ENCODE peak calls at places on chromosomes 3 and 15, in eight cellular contexts. C is Calu3, I is H9, G is BE2C, H is HFFc6, Z is heart left ventricle, P is choroid plexus epithelial cell, O is colonic mucosa. D is an unnamed sample.

GRCh38 chr15:68303560-68304436 is 26.3 kb downstream of the FEM1B start:
- DNase-seq in H (no peak), Z (no peak), G (no peak), O (peak), C (no peak), P (no peak), I (peak), D (no peak)

GRCh38 chr15:74129411-74130088 is 836 bp upstream of the ISLR2 start:
- DNase-seq in Z (no peak), O (no peak), I (peak), G (no peak), H (no peak), C (no peak), P (no peak), D (no peak)

GRCh38 chr15:40111888-40112287 is 3.2 kb upstream of the BMF start:
- DNase-seq in I (no peak), P (no peak), G (no peak), Z (no peak), H (no peak), C (no peak), O (no peak), D (no peak)

GRCh38 chr3:79392479-79392878 is 375.3 kb downstream of the ROBO1 start:
- DNase-seq in P (peak), G (no peak), C (no peak), I (no peak), H (no peak), O (no peak), Z (no peak), D (no peak)

GRCh38 chr3:147846854-147847453 is 437.8 kb downstream of the ZIC1 start:
- DNase-seq in G (no peak), C (no peak), O (no peak), H (no peak), P (no peak), Z (no peak), I (no peak), D (no peak)

GRCh38 chr3:118817748-118818165 is 216.9 kb downstream of the IGSF11 start:
- DNase-seq in G (peak), P (peak), H (peak), I (peak), C (peak), O (peak), Z (no peak), D (no peak)

GRCh38 chr3:30915782-30916181 is 21.3 kb upstream of the GADL1 start:
- DNase-seq in C (no peak), G (no peak), H (no peak), P (no peak), Z (no peak), O (no peak), I (no peak), D (no peak)

GRCh38 chr3:170712336-170712735 is 126.5 kb upstream of the SLC7A14 start:
- DNase-seq in I (no peak), O (no peak), H (no peak), C (no peak), Z (no peak), P (no peak), G (no peak), D (no peak)

GRCh38 chr3:100041328-100041749 is 73.0 kb downstream of the FILIP1L start:
- DNase-seq in P (peak), O (no peak), I (no peak), H (peak), G (no peak), C (no peak), Z (no peak), D (no peak)

GRCh38 chr3:141020139-141020940 is 30.8 kb upstream of the SPSB4 start:
- DNase-seq in O (no peak), P (peak), H (no peak), C (no peak), Z (no peak), G (no peak), I (no peak), D (no peak)

GRCh38 chr3:48219543-48219942 is 3.8 kb upstream of the CAMP start:
- DNase-seq in C (no peak), O (no peak), I (no peak), G (no peak), Z (peak), H (peak), P (no peak), D (no peak)

GRCh38 chr15:58952751-58953150 is 19.3 kb upstream of the SLTM start:
- DNase-seq in C (no peak), G (no peak), H (peak), I (no peak), O (no peak), P (peak), Z (no peak), D (no peak)

GRCh38 chr3:187066228-187066995 is 72.9 kb downstream of the RPL39L start:
- DNase-seq in P (peak), Z (peak), O (no peak), I (peak), H (peak), G (peak), C (peak), D (no peak)

GRCh38 chr3:115272036-115272824 is 125.1 kb upstream of the ZBTB20 start:
- DNase-seq in H (peak), O (no peak), I (no peak), C (no peak), P (peak), G (peak), Z (no peak), D (no peak)

GRCh38 chr3:53269888-53270880 is 14.4 kb upstream of the TKT start:
- DNase-seq in H (peak), I (peak), C (peak), O (peak), G (peak), Z (peak), P (peak), D (no peak)

GRCh38 chr3:99396651-99397050 is 241.7 kb upstream of the COL8A1 start:
- DNase-seq in C (no peak), H (peak), G (no peak), I (no peak), Z (no peak), P (no peak), O (no peak), D (no peak)

GRCh38 chr3:151599103-151599672 is 134.5 kb upstream of the AADACL2 start:
- DNase-seq in Z (no peak), I (peak), P (no peak), H (no peak), C (no peak), O (no peak), G (no peak), D (no peak)

GRCh38 chr3:126959144-126959920 is 23.6 kb upstream of the PLXNA1 start:
- DNase-seq in H (no peak), I (no peak), P (no peak), G (no peak), Z (peak), O (no peak), C (no peak), D (no peak)

GRCh38 chr3:132448211-132448961 is 31.1 kb downstream of the DNAJC13 start:
- DNase-seq in O (peak), G (no peak), H (peak), P (peak), Z (peak), C (no peak), I (no peak), D (peak)

GRCh38 chr3:177441813-177442646 is 244.7 kb upstream of the TBL1XR1 start:
- DNase-seq in Z (no peak), C (no peak), I (no peak), P (no peak), G (no peak), O (no peak), H (no peak), D (no peak)

GRCh38 chr3:33115024-33115768 is 1.4 kb downstream of the CRTAP start:
- DNase-seq in P (peak), C (no peak), I (no peak), H (peak), G (no peak), Z (peak), O (peak), D (peak)

GRCh38 chr3:18030371-18030870 is 288.0 kb upstream of the TBC1D5 start:
- DNase-seq in I (no peak), O (no peak), C (no peak), Z (no peak), H (no peak), G (no peak), P (no peak), D (no peak)

GRCh38 chr3:52294320-52295150 is 6.9 kb downstream of the GLYCTK start:
- DNase-seq in Z (no peak), I (no peak), O (no peak), P (no peak), C (no peak), G (no peak), H (no peak), D (no peak)

GRCh38 chr15:42591238-42591936 is 16.0 kb downstream of the STARD9 start:
- DNase-seq in G (no peak), P (peak), I (no peak), C (no peak), O (peak), H (peak), Z (no peak), D (no peak)

GRCh38 chr3:62919784-62920183 is 44.6 kb upstream of the CADPS start:
- DNase-seq in Z (no peak), I (no peak), P (no peak), G (no peak), H (no peak), C (no peak), O (no peak), D (no peak)

GRCh38 chr15:90860942-90861675 is 7.3 kb upstream of the FURIN start:
- DNase-seq in O (peak), G (no peak), Z (no peak), I (no peak), C (no peak), H (no peak), P (no peak), D (no peak)

GRCh38 chr3:66261318-66261717 is 40.5 kb downstream of the SLC25A26 start:
- DNase-seq in Z (no peak), G (no peak), O (no peak), H (no peak), I (no peak), P (peak), C (no peak), D (no peak)

GRCh38 chr15:75785771-75786563 is 57.3 kb upstream of the UBE2Q2 start:
- DNase-seq in H (peak), O (peak), I (peak), P (peak), Z (no peak), C (no peak), G (peak), D (no peak)

GRCh38 chr3:10310578-10310977 is 10.3 kb downstream of the SEC13 start:
- DNase-seq in O (no peak), H (peak), I (no peak), C (no peak), P (no peak), G (no peak), Z (no peak), D (no peak)

GRCh38 chr3:52498134-52499054 is 3.3 kb downstream of the STAB1 start:
- DNase-seq in I (no peak), H (no peak), G (no peak), P (peak), O (peak), Z (peak), C (no peak), D (no peak)

GRCh38 chr15:101035611-101036010 is 116.5 kb downstream of the LRRK1 start:
- DNase-seq in Z (no peak), C (no peak), P (no peak), H (no peak), G (no peak), I (no peak), O (no peak), D (no peak)

GRCh38 chr3:59820352-59820934 is 770.6 kb upstream of the CFAP20DC start:
- DNase-seq in O (no peak), C (no peak), I (no peak), P (peak), Z (no peak), H (peak), G (no peak), D (no peak)

GRCh38 chr15:70470556-70471191 is 292.7 kb downstream of the UACA start:
- DNase-seq in G (no peak), I (no peak), Z (no peak), O (no peak), P (no peak), H (no peak), C (no peak), D (no peak)

GRCh38 chr15:70466895-70467529 is 296.3 kb downstream of the UACA start:
- DNase-seq in G (peak), O (peak), C (peak), H (peak), I (peak), P (peak), Z (peak), D (no peak)

GRCh38 chr15:70471517-70471916 is 291.8 kb downstream of the UACA start:
- DNase-seq in G (no peak), Z (no peak), I (no peak), O (no peak), H (no peak), C (no peak), P (no peak), D (no peak)

GRCh38 chr15:70469651-70470555 is 293.5 kb downstream of the UACA start:
- DNase-seq in H (no peak), I (no peak), C (no peak), Z (no peak), O (no peak), P (no peak), G (no peak), D (no peak)

DNA sequence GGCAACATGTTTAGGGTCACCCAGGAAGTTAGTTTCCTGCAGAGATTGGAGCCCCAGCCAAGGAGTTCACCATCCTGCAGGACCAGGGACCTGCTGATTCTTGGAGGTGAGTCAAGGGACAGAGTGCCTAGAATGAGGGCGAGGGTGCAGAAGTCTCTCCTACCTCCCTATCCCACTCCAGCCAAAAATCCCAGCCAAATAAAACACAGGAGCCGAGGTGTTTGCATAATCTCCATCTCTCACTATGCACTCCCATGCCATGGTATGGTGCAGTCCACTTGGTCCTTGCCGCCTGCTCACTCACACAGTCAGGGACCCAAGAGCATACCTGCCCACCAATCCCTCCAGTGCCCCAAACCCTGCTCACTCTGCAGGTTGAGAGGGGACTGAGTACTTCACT is 294.2 kb downstream of the UACA start:
- DNase-seq in I (no peak), H (no peak), O (no peak), C (no peak), Z (no peak), P (no peak), G (no peak), D (no peak)
- TF ChIP-seq CTCF in I (no peak), H (no peak), O (no peak), C (no peak), Z (no peak), P (no peak), G (no peak), D (no peak)

DNA sequence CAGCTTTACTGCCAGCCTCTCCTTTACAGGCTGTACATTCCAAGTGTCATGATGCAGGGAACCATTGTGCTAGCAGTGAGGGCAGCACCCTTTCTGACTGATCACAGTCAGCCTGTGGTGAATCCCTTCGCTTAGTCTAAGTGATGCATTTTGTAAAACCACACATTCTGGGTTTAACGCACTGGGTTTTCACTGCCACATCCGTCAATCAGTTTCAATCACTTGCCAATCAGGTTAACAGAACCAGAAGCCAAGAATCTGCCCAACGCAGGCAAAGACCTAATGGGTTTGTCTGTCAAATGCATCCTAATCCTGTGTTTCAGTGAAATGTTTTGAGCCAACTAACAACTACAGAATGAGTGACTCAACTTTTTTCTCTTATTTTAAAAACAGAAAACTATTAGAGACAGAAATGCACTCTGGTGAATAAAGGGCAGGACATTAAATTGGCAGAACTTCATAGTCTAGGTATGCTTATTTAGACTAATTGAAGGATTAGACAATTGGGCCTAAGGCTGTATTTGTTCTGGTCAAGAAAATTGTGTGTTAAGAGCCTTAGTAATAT is 226.0 kb upstream of the DPH6 start:
- DNase-seq in Z (no peak), H (no peak), G (no peak), O (no peak), I (no peak), P (no peak), C (no peak), D (no peak)
- TF ChIP-seq CTCF in Z (no peak), H (no peak), G (no peak), O (no peak), I (no peak), P (no peak), C (no peak), D (no peak)

GRCh38 chr15:33699691-33700447 is 268.4 kb upstream of the CHRM5 start:
- DNase-seq in O (no peak), I (no peak), H (peak), C (no peak), G (no peak), P (peak), Z (no peak), D (no peak)
- TF ChIP-seq CTCF in O (no peak), I (peak), H (peak), C (no peak), G (peak), P (peak), Z (no peak), D (no peak)

GRCh38 chr15:83206971-83207621 is 527 bp downstream of the HDGFL3 start:
- DNase-seq in P (peak), G (peak), H (no peak), Z (peak), I (peak), C (peak), O (peak), D (no peak)
- TF ChIP-seq CTCF in P (no peak), G (no peak), H (no peak), Z (no peak), I (no peak), C (no peak), O (no peak), D (no peak)

DNA sequence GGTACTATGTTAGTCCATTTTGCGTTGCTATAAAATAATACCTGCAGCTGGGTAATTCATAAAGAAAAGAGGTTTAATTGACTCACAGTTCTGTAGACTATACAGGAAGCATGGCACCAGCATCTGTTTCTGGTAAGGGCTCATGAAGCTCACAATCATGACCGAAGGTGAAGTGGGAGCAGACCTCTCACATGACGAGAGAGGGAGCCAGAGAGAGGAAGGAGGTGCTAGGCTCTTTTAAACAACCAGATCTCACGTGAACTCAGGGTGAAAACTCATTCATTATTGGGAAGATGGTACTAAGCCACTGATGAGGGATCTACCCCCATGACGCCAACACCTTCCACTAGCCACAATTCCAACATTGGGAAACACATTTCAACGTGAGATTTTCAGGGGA is 301.7 kb upstream of the MDFIC2 start:
- DNase-seq in I (no peak), C (no peak), G (no peak), P (no peak), O (no peak), Z (no peak), H (no peak), D (no peak)
- TF ChIP-seq CTCF in I (peak), C (no peak), G (peak), P (no peak), O (no peak), Z (no peak), H (no peak), D (no peak)

DNA sequence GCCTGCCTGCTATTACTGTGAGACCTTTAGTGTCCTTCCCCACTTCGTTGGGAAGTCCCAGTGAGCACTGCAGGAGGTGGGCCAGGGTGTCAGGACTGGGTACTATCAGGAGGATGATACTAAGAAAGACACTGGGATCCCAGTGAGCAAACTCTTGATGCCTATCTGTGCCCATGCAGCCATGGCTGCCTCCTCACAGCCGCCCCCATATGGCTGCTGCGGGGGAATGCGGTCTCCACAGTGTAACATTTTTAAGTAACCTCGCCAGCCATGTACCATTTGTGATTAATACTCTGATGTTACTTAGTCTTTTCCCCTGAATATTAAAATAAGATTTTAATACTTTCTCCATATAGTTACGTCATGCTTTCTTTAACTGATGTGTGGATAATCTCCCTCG is 312.2 kb downstream of the RYR3 start:
- DNase-seq in I (no peak), P (no peak), O (no peak), Z (no peak), H (no peak), C (no peak), G (peak), D (no peak)
- TF ChIP-seq CTCF in I (peak), P (no peak), O (no peak), Z (no peak), H (peak), C (no peak), G (peak), D (no peak)

GRCh38 chr3:161950318-161950717 is 453.7 kb downstream of the OTOL1 start:
- DNase-seq in H (no peak), I (no peak), O (no peak), Z (no peak), G (no peak), C (no peak), P (no peak), D (no peak)

GRCh38 chr3:161946443-161946960 is 449.9 kb downstream of the OTOL1 start:
- DNase-seq in I (no peak), O (no peak), Z (no peak), G (no peak), H (no peak), C (no peak), P (no peak), D (no peak)
- TF ChIP-seq CTCF in I (no peak), O (no peak), Z (no peak), G (no peak), H (no peak), C (no peak), P (no peak), D (no peak)

GRCh38 chr3:111277226-111277625 is 205.6 kb downstream of the NECTIN3 start:
- DNase-seq in I (no peak), G (no peak), O (no peak), Z (no peak), P (peak), H (peak), C (no peak), D (no peak)
- TF ChIP-seq CTCF in I (peak), G (no peak), O (no peak), Z (no peak), P (peak), H (peak), C (no peak), D (no peak)

DNA sequence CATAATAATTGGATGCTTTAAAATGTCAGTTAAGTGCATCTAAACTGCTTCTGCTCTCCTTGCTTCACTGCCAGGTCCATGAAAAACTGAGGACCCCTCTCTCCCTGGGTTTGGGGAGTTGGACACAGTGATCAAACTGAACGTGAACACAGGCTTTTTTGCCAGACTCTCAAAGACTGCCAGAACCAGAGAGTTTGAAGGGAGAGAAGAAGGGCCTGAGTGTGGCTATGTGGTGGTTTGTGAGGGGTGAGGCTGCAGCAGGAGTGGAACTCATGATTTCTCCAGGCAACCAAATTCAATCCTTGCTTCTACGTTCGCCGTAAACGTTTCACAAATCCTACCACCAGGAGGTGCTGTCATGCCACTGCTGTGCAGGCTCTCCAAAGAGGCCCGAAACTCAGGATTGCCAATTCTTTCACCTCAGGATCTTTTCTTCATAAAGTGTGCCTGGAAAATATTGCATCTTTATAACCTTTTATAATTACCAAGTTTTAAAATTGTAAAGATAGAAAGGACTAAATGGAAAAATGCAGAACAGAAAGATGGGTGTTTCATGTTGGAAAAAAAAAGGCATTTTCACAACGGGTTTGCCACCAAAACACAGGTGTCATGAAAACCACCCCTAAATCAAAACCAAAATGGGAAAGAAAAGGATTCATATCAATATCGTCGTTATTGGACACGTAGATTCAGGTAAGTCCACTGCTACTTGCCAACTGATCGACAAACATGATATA is 19.7 kb downstream of the TM4SF4 start:
- DNase-seq in O (peak), P (peak), H (peak), Z (no peak), G (peak), I (peak), C (peak), D (no peak)
- TF ChIP-seq CTCF in O (peak), P (peak), H (peak), Z (peak), G (peak), I (peak), C (peak), D (peak)

D was measured in omental fat pad.